ENCODE peak calls at places on chromosomes 5 and 9, in eight cellular contexts. One of them, this sample, is unnamed.
A peak's percentile ranks its signal among the peaks of the same experiment; 100 is the strongest.

GRCh38 chr9:94812343-94812742 is 85.8 kb downstream of the AOPEP start:
- DNase-seq in frontal cortex: no peak
- DNase-seq in neural progenitor cell: no peak
- DNase-seq in cerebellar cortex: no peak
- DNase-seq in C1 segment of cervical spinal cord: no peak
- DNase-seq in NCI-H1105: no peak
- DNase-seq in activated T-helper 2 cell treated with anti-CD3 and anti-CD28 coated beads, Interferon-gamma antibody, Interleukin-2, Interleukin-4, amounts not matched to agents 10 μg/mL and 5 μg/mL and 100 μg/mL, durations not matched to agents 14 hours and 24 hours and 36 hours: no peak
- DNase-seq in HEK293T: no peak
- DNase-seq in this sample: no peak

GRCh38 chr5:140294753-140295152 is 8.1 kb downstream of the PFDN1 start:
- DNase-seq in neural progenitor cell: no peak
- DNase-seq in activated T-helper 2 cell treated with anti-CD3 and anti-CD28 coated beads, Interferon-gamma antibody, Interleukin-2, Interleukin-4, amounts not matched to agents 10 μg/mL and 5 μg/mL and 100 μg/mL, durations not matched to agents 14 hours and 24 hours and 36 hours: no peak
- DNase-seq in HEK293T: no peak
- DNase-seq in frontal cortex: no peak
- DNase-seq in cerebellar cortex: no peak
- DNase-seq in C1 segment of cervical spinal cord: no peak
- DNase-seq in NCI-H1105: no peak
- DNase-seq in this sample: no peak

GRCh38 chr5:74361406-74362358 is 278.8 kb downstream of the ENC1 start:
- DNase-seq in NCI-H1105: no peak
- DNase-seq in activated T-helper 2 cell treated with anti-CD3 and anti-CD28 coated beads, Interferon-gamma antibody, Interleukin-2, Interleukin-4, amounts not matched to agents 10 μg/mL and 5 μg/mL and 100 μg/mL, durations not matched to agents 14 hours and 24 hours and 36 hours: no peak
- DNase-seq in HEK293T: no peak
- DNase-seq in frontal cortex: no peak
- DNase-seq in cerebellar cortex: no peak
- DNase-seq in C1 segment of cervical spinal cord: no peak
- DNase-seq in neural progenitor cell: no peak
- DNase-seq in this sample: no peak

GRCh38 chr9:16653491-16654407 is 216.7 kb downstream of the BNC2 start:
- DNase-seq in frontal cortex: no peak
- DNase-seq in neural progenitor cell: peak; percentile 9
- DNase-seq in cerebellar cortex: no peak
- DNase-seq in NCI-H1105: no peak
- DNase-seq in C1 segment of cervical spinal cord: no peak
- DNase-seq in HEK293T: peak; percentile 10
- DNase-seq in activated T-helper 2 cell treated with anti-CD3 and anti-CD28 coated beads, Interferon-gamma antibody, Interleukin-2, Interleukin-4, amounts not matched to agents 10 μg/mL and 5 μg/mL and 100 μg/mL, durations not matched to agents 14 hours and 24 hours and 36 hours: no peak
- DNase-seq in this sample: peak; percentile 38

GRCh38 chr9:136552117-136552685 is 6.4 kb upstream of the NOTCH1 start:
- DNase-seq in cerebellar cortex: no peak
- DNase-seq in neural progenitor cell: no peak
- DNase-seq in C1 segment of cervical spinal cord: no peak
- DNase-seq in HEK293T: no peak
- DNase-seq in NCI-H1105: no peak
- DNase-seq in frontal cortex: no peak
- DNase-seq in activated T-helper 2 cell treated with anti-CD3 and anti-CD28 coated beads, Interferon-gamma antibody, Interleukin-2, Interleukin-4, amounts not matched to agents 10 μg/mL and 5 μg/mL and 100 μg/mL, durations not matched to agents 14 hours and 24 hours and 36 hours: no peak
- DNase-seq in this sample: peak; percentile 40

GRCh38 chr9:105908069-105908468 is 213.7 kb downstream of the TMEM38B start:
- DNase-seq in neural progenitor cell: no peak
- DNase-seq in C1 segment of cervical spinal cord: no peak
- DNase-seq in HEK293T: no peak
- DNase-seq in activated T-helper 2 cell treated with anti-CD3 and anti-CD28 coated beads, Interferon-gamma antibody, Interleukin-2, Interleukin-4, amounts not matched to agents 10 μg/mL and 5 μg/mL and 100 μg/mL, durations not matched to agents 14 hours and 24 hours and 36 hours: no peak
- DNase-seq in cerebellar cortex: no peak
- DNase-seq in frontal cortex: no peak
- DNase-seq in NCI-H1105: no peak
- DNase-seq in this sample: no peak

GRCh38 chr5:62719061-62719730 is 140.6 kb downstream of the LRRC70 start:
- DNase-seq in cerebellar cortex: no peak
- DNase-seq in neural progenitor cell: no peak
- DNase-seq in NCI-H1105: no peak
- DNase-seq in C1 segment of cervical spinal cord: no peak
- DNase-seq in activated T-helper 2 cell treated with anti-CD3 and anti-CD28 coated beads, Interferon-gamma antibody, Interleukin-2, Interleukin-4, amounts not matched to agents 10 μg/mL and 5 μg/mL and 100 μg/mL, durations not matched to agents 14 hours and 24 hours and 36 hours: no peak
- DNase-seq in frontal cortex: no peak
- DNase-seq in HEK293T: no peak
- DNase-seq in this sample: no peak

GRCh38 chr9:35293381-35293780 is 131.6 kb downstream of the UNC13B start:
- DNase-seq in neural progenitor cell: peak; percentile 75
- DNase-seq in activated T-helper 2 cell treated with anti-CD3 and anti-CD28 coated beads, Interferon-gamma antibody, Interleukin-2, Interleukin-4, amounts not matched to agents 10 μg/mL and 5 μg/mL and 100 μg/mL, durations not matched to agents 14 hours and 24 hours and 36 hours: no peak
- DNase-seq in C1 segment of cervical spinal cord: no peak
- DNase-seq in cerebellar cortex: no peak
- DNase-seq in NCI-H1105: no peak
- DNase-seq in HEK293T: no peak
- DNase-seq in frontal cortex: no peak
- DNase-seq in this sample: no peak

GRCh38 chr9:36987409-36987808 is 46.7 kb downstream of the PAX5 start:
- DNase-seq in C1 segment of cervical spinal cord: no peak
- DNase-seq in cerebellar cortex: no peak
- DNase-seq in activated T-helper 2 cell treated with anti-CD3 and anti-CD28 coated beads, Interferon-gamma antibody, Interleukin-2, Interleukin-4, amounts not matched to agents 10 μg/mL and 5 μg/mL and 100 μg/mL, durations not matched to agents 14 hours and 24 hours and 36 hours: no peak
- DNase-seq in HEK293T: no peak
- DNase-seq in neural progenitor cell: no peak
- DNase-seq in frontal cortex: no peak
- DNase-seq in NCI-H1105: no peak
- DNase-seq in this sample: no peak

GRCh38 chr5:168327451-168327850 is 36.0 kb downstream of the WWC1 start:
- DNase-seq in cerebellar cortex: no peak
- DNase-seq in NCI-H1105: no peak
- DNase-seq in frontal cortex: no peak
- DNase-seq in activated T-helper 2 cell treated with anti-CD3 and anti-CD28 coated beads, Interferon-gamma antibody, Interleukin-2, Interleukin-4, amounts not matched to agents 10 μg/mL and 5 μg/mL and 100 μg/mL, durations not matched to agents 14 hours and 24 hours and 36 hours: no peak
- DNase-seq in HEK293T: no peak
- DNase-seq in neural progenitor cell: no peak
- DNase-seq in C1 segment of cervical spinal cord: no peak
- DNase-seq in this sample: no peak

GRCh38 chr9:75855509-75855908 is 35.0 kb upstream of the PCSK5 start:
- DNase-seq in cerebellar cortex: peak; percentile 12
- DNase-seq in neural progenitor cell: peak; percentile 49
- DNase-seq in C1 segment of cervical spinal cord: no peak
- DNase-seq in NCI-H1105: no peak
- DNase-seq in activated T-helper 2 cell treated with anti-CD3 and anti-CD28 coated beads, Interferon-gamma antibody, Interleukin-2, Interleukin-4, amounts not matched to agents 10 μg/mL and 5 μg/mL and 100 μg/mL, durations not matched to agents 14 hours and 24 hours and 36 hours: no peak
- DNase-seq in frontal cortex: no peak
- DNase-seq in HEK293T: peak; percentile 29
- DNase-seq in this sample: peak; percentile 26

This sample was measured in WERI-Rb-1.